ENCODE peak calls at places on chromosomes 4 and X, in six cellular contexts. C, M, H, K, Z and E are unnamed samples.

GRCh38 chr4:2243682-2244380 is 1.9 kb upstream of the HAUS3 start:
- DNase-seq in H (peak; percentile 57), Z (peak; percentile 66), K (no peak), M (peak; percentile 48), C (peak; percentile 31), E (no peak)

GRCh38 chr4:169203891-169204290 is 66.9 kb downstream of the SH3RF1 start:
- DNase-seq in H (no peak), M (no peak), K (no peak), C (no peak), Z (no peak), E (no peak)

GRCh38 chr4:55866973-55867574 is 13.6 kb downstream of the EXOC1 start:
- DNase-seq in C (no peak), K (no peak), M (no peak), H (no peak), Z (no peak), E (peak; percentile 18)

GRCh38 chrX:78958419-78959116 is 13.4 kb downstream of the P2RY10 start:
- DNase-seq in K (no peak), C (no peak), H (no peak), Z (no peak), M (no peak), E (no peak)

GRCh38 chrX:19544693-19545305 is 29.5 kb upstream of the MAP3K15 start:
- DNase-seq in K (peak; percentile 39), Z (no peak), H (peak; percentile 40), C (peak; percentile 38), M (peak; percentile 43), E (no peak)

GRCh38 chr4:81604683-81605082 is 133.0 kb upstream of the RASGEF1B start:
- DNase-seq in C (no peak), H (no peak), M (no peak), K (no peak), Z (no peak), E (no peak)

GRCh38 chr4:86670739-86671138 is 76.6 kb downstream of the PTPN13 start:
- DNase-seq in Z (no peak), C (no peak), H (no peak), K (no peak), M (no peak), E (no peak)

GRCh38 chrX:70554081-70554480 is 109.4 kb downstream of the DLG3 start:
- DNase-seq in C (no peak), M (no peak), H (no peak), K (no peak), Z (no peak), E (no peak)

GRCh38 chr4:153232768-153233167 is 28.5 kb downstream of the TRIM2 start:
- DNase-seq in K (no peak), H (no peak), M (peak; percentile 49), C (peak; percentile 50), Z (no peak), E (no peak)

GRCh38 chr4:184534511-184535391 is 60.4 kb upstream of the IRF2 start:
- DNase-seq in C (no peak), M (no peak), H (no peak), K (no peak), Z (no peak), E (no peak)

GRCh38 chr4:4780634-4781287 is 78.7 kb upstream of the MSX1 start:
- DNase-seq in C (no peak), K (no peak), H (no peak), Z (no peak), M (no peak), E (no peak)

GRCh38 chr4:173519130-173520101 is 10.6 kb downstream of the HAND2 start:
- DNase-seq in Z (peak; percentile 72), H (no peak), C (no peak), M (no peak), K (no peak), E (no peak)
- H3K27ac ChIP-seq in Z (peak overlapping the region; percentile 81), H (no peak overlapping the region), C (peak overlapping the region; percentile 86), M (peak overlapping the region; percentile 82), K (no peak overlapping the region), E (no peak overlapping the region)

DNA sequence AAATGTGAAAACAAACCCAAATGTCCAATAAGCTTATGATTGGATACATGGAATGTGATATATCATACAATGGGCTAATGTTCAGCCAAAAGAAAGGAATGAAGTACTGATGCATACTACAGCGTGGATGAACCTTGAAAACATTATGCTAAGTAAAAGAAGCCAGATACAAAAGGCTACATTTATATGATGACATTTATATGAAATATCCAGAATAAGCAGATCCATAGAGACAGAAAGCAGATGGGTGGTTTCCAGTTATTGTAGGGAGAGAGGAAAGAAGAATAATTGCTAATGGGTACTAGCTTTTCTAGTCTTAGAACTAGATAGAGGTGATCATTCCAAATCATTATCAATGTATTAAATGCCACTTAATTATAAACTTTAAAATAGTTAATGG is 801.3 kb downstream of the IL1RAPL1 start:
- DNase-seq in H (no peak), Z (no peak), C (no peak), K (no peak), M (no peak), E (no peak)
- H3K4me3 ChIP-seq in H (no peak overlapping the region), Z (no peak overlapping the region), C (no peak overlapping the region), K (no peak overlapping the region), M (no peak overlapping the region), E (no peak overlapping the region)

GRCh38 chr4:75939890-75940691 is 722 bp downstream of the NAAA start:
- DNase-seq in H (peak; percentile 84), Z (peak; percentile 62), K (peak; percentile 53), M (peak; percentile 85), C (peak; percentile 71), E (peak; percentile 56)
- TF ChIP-seq POLR2A in H (peak; percentile 44), Z (no peak), K (no peak), M (peak; percentile 53), C (no peak), E (no peak)

GRCh38 chr4:22474636-22475310 is 41.1 kb downstream of the ADGRA3 start:
- DNase-seq in K (no peak), C (no peak), M (no peak), Z (no peak), H (no peak), E (no peak)

GRCh38 chr4:22471419-22471818 is 44.4 kb downstream of the ADGRA3 start:
- DNase-seq in H (no peak), M (no peak), K (no peak), Z (no peak), C (no peak), E (no peak)

GRCh38 chr4:22471999-22472434 is 43.8 kb downstream of the ADGRA3 start:
- DNase-seq in K (no peak), C (no peak), Z (no peak), H (no peak), M (no peak), E (no peak)

GRCh38 chr4:22476011-22476410 is 39.9 kb downstream of the ADGRA3 start:
- DNase-seq in K (no peak), Z (no peak), M (no peak), C (no peak), H (no peak), E (no peak)

GRCh38 chr4:22473268-22473667 is 42.6 kb downstream of the ADGRA3 start:
- DNase-seq in Z (no peak), K (no peak), C (no peak), M (no peak), H (no peak), E (no peak)
- H3K27ac ChIP-seq in Z (no peak overlapping the region), K (no peak overlapping the region), C (no peak overlapping the region), M (no peak overlapping the region), H (no peak overlapping the region), E (no peak overlapping the region)

GRCh38 chr4:158644755-158645154 is 26.9 kb downstream of the C4orf46 start:
- DNase-seq in K (no peak), M (no peak), C (no peak), Z (no peak), H (no peak), E (no peak)
- H3K4me3 ChIP-seq in K (no peak overlapping the region), M (no peak overlapping the region), C (no peak overlapping the region), Z (no peak overlapping the region), H (no peak overlapping the region), E (no peak overlapping the region)

DNA sequence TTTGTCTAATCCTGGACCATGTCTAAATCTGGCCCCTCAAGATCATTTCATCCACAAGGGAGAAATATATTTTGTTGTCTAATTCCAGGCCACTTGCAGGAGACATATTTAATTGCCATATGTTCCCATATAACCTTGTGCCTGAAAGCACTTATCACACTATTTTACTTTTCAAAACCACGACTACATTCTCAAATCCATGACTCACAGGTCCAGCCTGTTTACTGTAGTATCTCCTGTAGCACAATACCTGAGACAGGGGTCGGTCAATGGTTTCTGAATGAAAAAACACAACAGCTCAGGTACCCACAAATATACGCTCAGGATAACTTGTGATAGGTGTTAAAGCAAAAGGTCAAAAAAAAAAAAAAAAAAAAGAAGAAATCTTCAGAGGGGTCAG is 60.9 kb downstream of the SEC24D start:
- DNase-seq in C (no peak), M (no peak), Z (no peak), K (no peak), H (no peak), E (no peak)
- TF ChIP-seq POLR2A in C (no peak), M (no peak), Z (no peak), K (no peak), H (no peak), E (no peak)

GRCh38 chr4:143768007-143768591 is 67.6 kb upstream of the FREM3 start:
- DNase-seq in M (no peak), H (no peak), C (no peak), K (no peak), Z (no peak), E (no peak)
- H3K27ac ChIP-seq in M (no peak overlapping the region), H (no peak overlapping the region), C (no peak overlapping the region), K (no peak overlapping the region), Z (no peak overlapping the region), E (peak overlapping the region; percentile 35)

GRCh38 chr4:53919605-53920004 is 144.8 kb downstream of the CHIC2 start:
- DNase-seq in Z (no peak), C (no peak), M (no peak), H (no peak), K (no peak), E (no peak)
- H3K4me3 ChIP-seq in Z (no peak overlapping the region), C (no peak overlapping the region), M (no peak overlapping the region), H (no peak overlapping the region), K (no peak overlapping the region), E (no peak overlapping the region)

GRCh38 chr4:53601251-53601764 is 10.0 kb upstream of the LNX1 start:
- DNase-seq in C (no peak), H (no peak), M (peak; percentile 29), K (no peak), Z (no peak), E (no peak)
- TF ChIP-seq POLR2A in C (no peak), H (no peak), M (no peak), K (no peak), Z (no peak), E (no peak)